ENCODE peak calls at places on chromosomes 3 and 15, in ten cellular contexts. D, C, T, K, R, F, P, S, N and J are unnamed samples.

GRCh38 chr3:30581067-30581585 is 25.3 kb upstream of the TGFBR2 start:
- DNase-seq in F (no peak), K (no peak), N (no peak), P (no peak), D (no peak), R (no peak), S (no peak), T (no peak), C (no peak), J (no peak)

GRCh38 chr3:141663993-141664392 is 74.1 kb upstream of the RNF7 start:
- DNase-seq in R (peak; percentile 21), N (no peak), F (no peak), C (no peak), K (peak; percentile 69), P (no peak), T (no peak), D (no peak), S (peak; percentile 48), J (peak; percentile 6)

GRCh38 chr3:37996785-37997301 is 6.3 kb downstream of the VILL start:
- DNase-seq in T (peak; percentile 87), R (peak; percentile 76), K (peak; percentile 89), F (peak; percentile 35), P (peak; percentile 77), S (peak; percentile 76), N (peak; percentile 91), C (peak; percentile 78), D (peak; percentile 80), J (peak; percentile 78)

GRCh38 chr3:153219147-153219546 is 57.1 kb downstream of the RAP2B start:
- DNase-seq in C (no peak), N (no peak), T (no peak), K (peak; percentile 30), S (peak; percentile 49), D (no peak), F (no peak), P (no peak), R (no peak), J (no peak)

GRCh38 chr3:195286115-195286872 is 15.3 kb upstream of the XXYLT1 start:
- DNase-seq in T (no peak), K (peak; percentile 67), F (no peak), D (no peak), S (peak; percentile 88), P (no peak), R (peak; percentile 68), C (no peak), N (no peak), J (no peak)

GRCh38 chr3:118187221-118187620 is 847.4 kb downstream of the IGSF11 start:
- DNase-seq in D (no peak), P (no peak), S (no peak), T (no peak), N (no peak), R (no peak), C (no peak), F (no peak), K (no peak), J (no peak)

GRCh38 chr15:42384597-42384996 is 25.3 kb downstream of the CAPN3 start:
- DNase-seq in P (no peak), T (no peak), K (no peak), S (no peak), R (no peak), D (no peak), N (no peak), C (no peak), F (no peak), J (no peak)

GRCh38 chr3:72953325-72953956 is 43.2 kb upstream of the PPP4R2 start:
- DNase-seq in K (peak; percentile 82), S (peak; percentile 30), F (no peak), T (no peak), C (no peak), R (no peak), D (no peak), P (no peak), N (no peak), J (no peak)

GRCh38 chr3:150300847-150301517 is 107.1 kb upstream of the TSC22D2 start:
- DNase-seq in D (no peak), K (no peak), R (peak; percentile 66), S (peak; percentile 53), N (no peak), C (peak; percentile 24), T (no peak), P (no peak), F (no peak), J (peak; percentile 20)

GRCh38 chr15:60590935-60591490 is 112.1 kb upstream of the ICE2 start:
- DNase-seq in K (peak; percentile 51), N (peak; percentile 55), T (peak; percentile 54), D (peak; percentile 47), C (peak; percentile 6), P (peak; percentile 43), R (peak; percentile 20), S (peak; percentile 36), F (peak; percentile 66), J (peak; percentile 14)

GRCh38 chr3:110296885-110297284 is 774.7 kb upstream of the NECTIN3 start:
- DNase-seq in K (peak; percentile 33), T (no peak), N (no peak), R (peak; percentile 19), S (peak; percentile 40), C (no peak), F (no peak), D (no peak), P (no peak), J (no peak)

GRCh38 chr15:34436126-34436955 is 1.3 kb downstream of the GOLGA8A start:
- DNase-seq in K (no peak), C (no peak), R (peak; percentile 13), S (no peak), F (no peak), N (no peak), P (peak; percentile 64), T (peak; percentile 43), D (peak; percentile 25), J (peak; percentile 6)

GRCh38 chr15:38549222-38549621 is 15.4 kb downstream of the RASGRP1 start:
- DNase-seq in D (no peak), P (no peak), S (peak; percentile 60), T (no peak), C (no peak), F (no peak), R (peak; percentile 77), N (no peak), K (no peak), J (no peak)

GRCh38 chr3:76410762-76411281 is 625.5 kb upstream of the ZNF717 start:
- DNase-seq in P (no peak), C (no peak), F (no peak), N (no peak), K (no peak), T (no peak), S (peak; percentile 52), R (no peak), D (no peak), J (no peak)